ENCODE peak calls at places on chromosomes 6 and 20, in nine cellular contexts. S, P, A, U, N, J, R, D and K are unnamed samples.

GRCh38 chr20:21395666-21396044 is 1.7 kb downstream of the NKX2-4 start:
- DNase-seq in S (peak; percentile 45), P (no peak), A (no peak), U (no peak), N (no peak), J (no peak), R (no peak), D (no peak), K (no peak)

GRCh38 chr6:21327326-21328140 is 266.0 kb upstream of the SOX4 start:
- DNase-seq in S (no peak), P (no peak), A (no peak), U (no peak), N (no peak), J (no peak), R (no peak), D (no peak), K (no peak)

GRCh38 chr20:5156670-5157448 is 30.1 kb downstream of the CDS2 start:
- DNase-seq in S (no peak), P (no peak), A (peak; percentile 41), U (no peak), N (no peak), J (no peak), R (no peak), D (no peak), K (no peak)

GRCh38 chr6:131381052-131381451 is 192.0 kb upstream of the ARG1 start:
- DNase-seq in S (no peak), P (no peak), A (no peak), U (no peak), N (no peak), J (no peak), R (no peak), D (no peak), K (no peak)

GRCh38 chr6:143772110-143772509 is 71.0 kb upstream of the LTV1 start:
- DNase-seq in S (no peak), P (no peak), A (no peak), U (no peak), N (no peak), J (no peak), R (no peak), D (no peak), K (no peak)

GRCh38 chr6:136792066-136792944 is at the start of gene MAP3K5:
- DNase-seq in S (peak; percentile 79), P (peak; percentile 43), A (peak; percentile 88), U (peak; percentile 86), N (peak; percentile 65), J (peak; percentile 79), R (peak; percentile 94), D (peak; percentile 94), K (peak; percentile 60)

GRCh38 chr6:14767176-14767575 is 478.7 kb upstream of the JARID2 start:
- DNase-seq in S (no peak), P (no peak), A (no peak), U (no peak), N (no peak), J (no peak), R (no peak), D (no peak), K (no peak)

GRCh38 chr20:15814903-15815302 is 758.3 kb downstream of the KIF16B start:
- DNase-seq in S (no peak), P (no peak), A (peak; percentile 18), U (no peak), N (no peak), J (no peak), R (no peak), D (no peak), K (no peak)

GRCh38 chr6:135534773-135535380 is 37.3 kb upstream of the AHI1 start:
- DNase-seq in S (no peak), P (no peak), A (peak; percentile 42), U (no peak), N (no peak), J (no peak), R (no peak), D (no peak), K (no peak)

GRCh38 chr6:168937061-168937460 is 316.6 kb downstream of the THBS2 start:
- DNase-seq in S (no peak), P (no peak), A (no peak), U (no peak), N (no peak), J (no peak), R (no peak), D (no peak), K (no peak)

GRCh38 chr6:88006559-88006958 is 41.1 kb upstream of the SPACA1 start:
- DNase-seq in S (peak; percentile 13), P (no peak), A (no peak), U (no peak), N (no peak), J (no peak), R (no peak), D (no peak), K (no peak)

GRCh38 chr6:146904596-146904995 is 299.6 kb upstream of the STXBP5 start:
- DNase-seq in S (no peak), P (no peak), A (no peak), U (no peak), N (no peak), J (no peak), R (no peak), D (no peak), K (no peak)

GRCh38 chr6:146905313-146905712 is 298.9 kb upstream of the STXBP5 start:
- DNase-seq in S (no peak), P (no peak), A (peak; percentile 61), U (no peak), N (no peak), J (no peak), R (no peak), D (no peak), K (no peak)

GRCh38 chr6:146902846-146903245 is 301.4 kb upstream of the STXBP5 start:
- DNase-seq in S (no peak), P (no peak), A (no peak), U (no peak), N (no peak), J (no peak), R (no peak), D (no peak), K (no peak)

GRCh38 chr6:146898888-146899227 is 300.1 kb downstream of the ADGB start:
- DNase-seq in S (no peak), P (no peak), A (no peak), U (no peak), N (no peak), J (no peak), R (no peak), D (no peak), K (no peak)

GRCh38 chr6:146901940-146902816 is 302.0 kb upstream of the STXBP5 start:
- DNase-seq in S (no peak), P (no peak), A (peak; percentile 51), U (no peak), N (no peak), J (no peak), R (no peak), D (peak; percentile 45), K (no peak)
- TF ChIP-seq CTCF in S (no peak), P (peak; percentile 33), A (peak; percentile 51), U (no peak), N (no peak), J (no peak), R (peak; percentile 38), D (no peak), K (no peak)

GRCh38 chr6:64334646-64335045 is 699.0 kb downstream of the PHF3 start:
- DNase-seq in S (no peak), P (no peak), A (peak; percentile 56), U (no peak), N (no peak), J (no peak), R (no peak), D (no peak), K (no peak)
- TF ChIP-seq CTCF in S (no peak), P (no peak), A (no peak), U (no peak), N (no peak), J (no peak), R (no peak), D (no peak), K (no peak)

GRCh38 chr6:129936329-129937165 is 75.4 kb upstream of the TMEM244 start:
- DNase-seq in S (peak; percentile 52), P (peak; percentile 29), A (peak; percentile 73), U (no peak), N (peak; percentile 32), J (no peak), R (peak; percentile 61), D (peak; percentile 68), K (peak; percentile 60)

GRCh38 chr6:129943637-129944271 is 74.6 kb upstream of the L3MBTL3 start:
- DNase-seq in S (no peak), P (no peak), A (no peak), U (no peak), N (no peak), J (no peak), R (no peak), D (no peak), K (no peak)

GRCh38 chr6:129940454-129941195 is 77.8 kb upstream of the L3MBTL3 start:
- DNase-seq in S (no peak), P (no peak), A (no peak), U (no peak), N (no peak), J (no peak), R (no peak), D (no peak), K (no peak)

DNA sequence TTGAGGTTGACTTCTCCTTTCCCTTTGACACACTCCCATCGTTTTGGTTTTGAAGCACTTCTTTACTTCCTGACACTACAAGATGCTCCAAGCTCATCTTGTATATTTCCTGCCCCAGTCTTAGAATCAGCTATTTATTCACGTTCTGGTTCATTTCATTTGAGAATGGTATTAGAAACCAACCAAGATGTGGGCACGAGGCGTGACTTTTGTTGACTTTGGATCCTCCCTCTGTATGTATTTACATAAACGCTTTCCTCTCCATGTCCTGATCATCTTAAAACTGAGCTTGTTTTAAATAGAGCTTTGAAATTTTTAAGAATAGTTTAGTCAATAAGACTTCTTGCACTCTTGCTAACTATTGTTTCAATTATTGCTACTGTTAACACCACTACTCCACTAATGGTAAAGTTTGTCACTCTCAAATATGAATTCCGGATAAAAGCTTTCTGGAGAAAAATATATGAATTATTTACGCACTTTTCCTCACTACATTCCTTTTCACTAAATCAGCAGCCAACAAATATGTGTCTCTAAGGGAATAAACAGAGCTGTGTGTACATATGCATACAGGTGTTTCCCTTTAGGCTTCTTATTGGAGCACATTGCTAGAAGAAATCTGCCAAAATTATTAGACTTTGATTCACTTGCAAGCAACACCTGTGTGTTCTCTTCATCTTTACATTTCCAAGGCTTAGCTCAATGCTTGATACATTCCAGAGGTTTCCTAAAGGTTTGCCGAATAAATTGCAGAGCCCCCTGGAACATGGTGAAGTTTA is 77.3 kb upstream of the TMEM244 start:
- DNase-seq in S (no peak), P (no peak), A (no peak), U (no peak), N (no peak), J (no peak), R (no peak), D (no peak), K (no peak)
- TF ChIP-seq CTCF in S (no peak), P (no peak), A (no peak), U (no peak), N (no peak), J (no peak), R (no peak), D (no peak), K (no peak)

DNA sequence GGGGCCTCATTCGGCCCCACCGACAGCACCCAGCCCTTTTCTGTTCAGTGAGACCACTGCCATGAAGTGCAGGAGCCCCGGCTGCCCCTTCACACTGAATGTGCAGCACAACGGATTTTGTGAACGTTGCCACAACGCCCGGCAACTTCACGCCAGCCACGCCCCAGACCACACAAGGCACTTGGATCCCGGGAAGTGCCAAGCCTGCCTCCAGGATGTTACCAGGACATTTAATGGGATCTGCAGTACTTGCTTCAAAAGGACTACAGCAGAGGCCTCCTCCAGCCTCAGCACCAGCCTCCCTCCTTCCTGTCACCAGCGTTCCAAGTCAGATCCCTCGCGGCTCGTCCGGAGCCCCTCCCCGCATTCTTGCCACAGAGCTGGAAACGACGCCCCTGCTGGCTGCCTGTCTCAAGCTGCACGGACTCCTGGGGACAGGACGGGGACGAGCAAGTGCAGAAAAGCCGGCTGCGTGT is 11.8 kb downstream of the TNFAIP3 start:
- DNase-seq in S (peak; percentile 82), P (no peak), A (no peak), U (peak; percentile 77), N (no peak), J (no peak), R (no peak), D (no peak), K (peak; percentile 76)
- TF ChIP-seq CTCF in S (peak; percentile 43), P (no peak), A (peak; percentile 34), U (peak; percentile 49), N (no peak), J (peak; percentile 39), R (no peak), D (no peak), K (no peak)